ENCODE peak calls at places on chromosomes 5 and 9, in eight cellular contexts. T is substantia nigra, X is ACHN, E is GM12864, Y is anterior cingulate cortex, J is NCI-H524, K is Right ventricle myocardium superior, I is left ventricle myocardium inferior. P is an unnamed sample.

GRCh38 chr9:30967484-30967883 is 1417.0 kb upstream of the ACO1 start:
- DNase-seq in Y (no peak), I (no peak), K (no peak), E (no peak), J (peak; percentile 48), T (no peak), X (peak; percentile 52), P (no peak)

GRCh38 chr9:128683340-128684064 is 5.5 kb upstream of the SET start:
- DNase-seq in X (peak; percentile 37), T (peak; percentile 5), E (peak; percentile 43), K (peak; percentile 69), I (peak; percentile 41), Y (no peak), J (peak; percentile 52), P (no peak)

GRCh38 chr5:134125195-134126015 is 10.9 kb downstream of the TCF7 start:
- DNase-seq in X (peak; percentile 89), K (no peak), E (no peak), J (no peak), Y (peak; percentile 39), I (peak; percentile 41), T (peak; percentile 54), P (no peak)

GRCh38 chr9:36479086-36479485 is 79.0 kb upstream of the RNF38 start:
- DNase-seq in X (no peak), Y (no peak), K (no peak), T (peak; percentile 51), E (no peak), J (peak; percentile 60), I (no peak), P (no peak)

GRCh38 chr5:100647461-100648230 is 112.5 kb downstream of the FAM174A start:
- DNase-seq in E (no peak), X (peak; percentile 57), T (peak; percentile 6), I (peak; percentile 43), J (peak; percentile 9), K (peak; percentile 77), Y (no peak), P (no peak)

GRCh38 chr9:81112638-81113037 is 576.7 kb downstream of the TLE1 start:
- DNase-seq in I (no peak), Y (no peak), T (no peak), K (no peak), X (no peak), E (no peak), J (peak; percentile 2), P (no peak)

GRCh38 chr5:79255786-79256557 is 20.0 kb downstream of the JMY start:
- DNase-seq in E (no peak), I (no peak), K (no peak), T (no peak), X (peak; percentile 46), Y (no peak), J (peak; percentile 28), P (no peak)

GRCh38 chr9:76373173-76373771 is 21.0 kb downstream of the RFK start:
- DNase-seq in K (peak; percentile 68), J (no peak), E (no peak), T (no peak), Y (no peak), I (peak; percentile 47), X (no peak), P (no peak)

GRCh38 chr9:132078369-132079356 is 1.0 kb downstream of the MED27 start:
- DNase-seq in K (no peak), Y (no peak), T (no peak), J (peak; percentile 62), I (no peak), X (no peak), E (no peak), P (no peak)

GRCh38 chr9:129879103-129879699 is 43.9 kb downstream of the USP20 start:
- DNase-seq in T (no peak), X (no peak), I (no peak), K (no peak), E (no peak), J (no peak), Y (no peak), P (no peak)

GRCh38 chr5:36462295-36463021 is 143.9 kb upstream of the SLC1A3 start:
- DNase-seq in T (no peak), J (no peak), X (no peak), E (no peak), Y (no peak), I (no peak), K (no peak), P (no peak)

GRCh38 chr9:95440447-95440846 is 76.3 kb downstream of the PTCH1 start:
- DNase-seq in E (no peak), Y (no peak), I (no peak), T (no peak), J (no peak), K (no peak), X (no peak), P (no peak)

GRCh38 chr9:3398232-3398648 is 127.6 kb downstream of the RFX3 start:
- DNase-seq in J (no peak), I (no peak), X (no peak), Y (no peak), T (no peak), E (no peak), K (no peak), P (no peak)

GRCh38 chr9:16180546-16180945 is 627.7 kb downstream of the CCDC171 start:
- DNase-seq in K (no peak), J (no peak), T (no peak), I (no peak), E (no peak), Y (no peak), X (no peak), P (no peak)

GRCh38 chr5:119220576-119221197 is 135.1 kb upstream of the TNFAIP8 start:
- DNase-seq in T (no peak), J (no peak), E (peak; percentile 16), X (no peak), Y (no peak), I (no peak), K (no peak), P (no peak)

GRCh38 chr5:158142182-158142581 is 283.2 kb upstream of the CLINT1 start:
- DNase-seq in E (no peak), I (no peak), Y (no peak), T (no peak), K (no peak), X (no peak), J (no peak), P (no peak)

GRCh38 chr5:15938961-15939360 is 240.6 kb downstream of the MARCHF11 start:
- DNase-seq in T (no peak), X (no peak), K (no peak), Y (no peak), J (no peak), I (no peak), E (no peak), P (no peak)

GRCh38 chr5:13660072-13660471 is 284.4 kb downstream of the DNAH5 start:
- DNase-seq in K (no peak), T (no peak), J (peak; percentile 77), Y (no peak), X (peak; percentile 23), I (no peak), E (no peak), P (no peak)

GRCh38 chr9:100375677-100376076 is 22.9 kb upstream of the TEX10 start:
- DNase-seq in I (no peak), Y (no peak), E (no peak), T (no peak), X (no peak), K (no peak), J (no peak), P (no peak)

GRCh38 chr9:134642385-134643181 is 980 bp downstream of the COL5A1 start:
- DNase-seq in K (peak; percentile 76), I (peak; percentile 68), X (no peak), E (no peak), Y (no peak), J (peak; percentile 36), T (no peak), P (no peak)

GRCh38 chr5:1692381-1692780 is 107.3 kb downstream of the MRPL36 start:
- DNase-seq in E (no peak), K (no peak), Y (no peak), I (no peak), T (no peak), X (no peak), J (no peak), P (no peak)

GRCh38 chr5:178577944-178578343 is 12.2 kb downstream of the COL23A1 start:
- DNase-seq in T (no peak), J (no peak), I (no peak), Y (no peak), X (no peak), E (no peak), K (no peak), P (no peak)

GRCh38 chr5:67493676-67494075 is 297.1 kb upstream of the CD180 start:
- DNase-seq in Y (peak; percentile 66), K (peak; percentile 48), J (peak; percentile 58), X (peak; percentile 1), E (no peak), T (peak; percentile 65), I (peak; percentile 32), P (no peak)

GRCh38 chr9:33782395-33783152 is 12.8 kb upstream of the PRSS3 start:
- DNase-seq in X (no peak), E (no peak), T (no peak), K (no peak), J (no peak), I (no peak), Y (no peak), P (no peak)

GRCh38 chr9:36029765-36030528 is 6.8 kb upstream of the RECK start:
- DNase-seq in K (no peak), X (no peak), T (no peak), E (no peak), J (no peak), Y (no peak), I (no peak), P (no peak)

GRCh38 chr5:102226321-102226720 is 69.8 kb downstream of the SLCO4C1 start:
- DNase-seq in T (no peak), I (no peak), K (no peak), E (no peak), Y (no peak), J (no peak), X (no peak), P (no peak)

GRCh38 chr5:11385251-11385900 is 518.9 kb downstream of the CTNND2 start:
- DNase-seq in T (no peak), X (no peak), J (peak; percentile 71), Y (no peak), E (no peak), K (no peak), I (no peak), P (no peak)

GRCh38 chr5:37926732-37927131 is 86.9 kb upstream of the GDNF start:
- DNase-seq in E (no peak), K (no peak), T (no peak), X (no peak), Y (no peak), J (peak; percentile 85), I (no peak), P (no peak)

GRCh38 chr9:123378028-123378427 is 22.0 kb downstream of the CRB2 start:
- DNase-seq in J (no peak), X (no peak), K (no peak), Y (no peak), I (no peak), T (no peak), E (no peak), P (no peak)

GRCh38 chr5:113487411-113487778 is 858 bp downstream of the MCC start:
- DNase-seq in I (no peak), J (peak; percentile 23), T (no peak), K (no peak), Y (no peak), X (no peak), E (no peak), P (no peak)

P was measured in T-helper 2 cell.